ENCODE peak calls at places on chromosomes 16 and 17, in four cellular contexts. One of them, this sample, is unnamed.
A peak's percentile ranks its signal among the peaks of the same experiment; 100 is the strongest.

GRCh38 chr16:64469906-64470702 is 651.8 kb downstream of the CDH11 start:
- DNase-seq in SK-N-SH: no peak
- DNase-seq in H1: no peak
- DNase-seq in K562: no peak
- DNase-seq in this sample: no peak

GRCh38 chr17:37605081-37605480 is 4.1 kb downstream of the SYNRG start:
- DNase-seq in SK-N-SH: no peak
- DNase-seq in H1: no peak
- DNase-seq in K562: no peak
- DNase-seq in this sample: no peak

GRCh38 chr16:1457489-1458245 is 13.3 kb upstream of the CCDC154 start:
- DNase-seq in SK-N-SH: no peak
- DNase-seq in H1: no peak
- DNase-seq in K562: no peak
- DNase-seq in this sample: no peak

GRCh38 chr16:12225816-12226480 is 249.4 kb downstream of the SNX29 start:
- DNase-seq in SK-N-SH: no peak
- DNase-seq in H1: no peak
- DNase-seq in K562: no peak
- DNase-seq in this sample: no peak

GRCh38 chr16:28063047-28063521 is 430 bp downstream of the GSG1L start:
- DNase-seq in SK-N-SH: peak; percentile 71
- DNase-seq in H1: no peak
- DNase-seq in K562: no peak
- DNase-seq in this sample: peak; percentile 38

GRCh38 chr17:48161127-48161905 is 53.8 kb downstream of the SNX11 start:
- DNase-seq in SK-N-SH: no peak
- DNase-seq in H1: no peak
- DNase-seq in K562: no peak
- DNase-seq in this sample: no peak

GRCh38 chr17:77126519-77126918 is 14.2 kb upstream of the SEC14L1 start:
- DNase-seq in SK-N-SH: no peak
- DNase-seq in H1: no peak
- DNase-seq in K562: no peak
- DNase-seq in this sample: no peak

GRCh38 chr17:48333034-48333491 is 97.0 kb downstream of the SKAP1 start:
- DNase-seq in SK-N-SH: no peak
- DNase-seq in H1: no peak
- DNase-seq in K562: no peak
- DNase-seq in this sample: no peak

GRCh38 chr17:1650731-1651558 is 1.3 kb upstream of the RILP start:
- DNase-seq in SK-N-SH: no peak
- DNase-seq in H1: no peak
- DNase-seq in K562: peak; percentile 15
- DNase-seq in this sample: no peak

GRCh38 chr17:16908282-16908681 is 63.6 kb downstream of the TNFRSF13B start:
- DNase-seq in SK-N-SH: no peak
- DNase-seq in H1: no peak
- DNase-seq in K562: no peak
- DNase-seq in this sample: no peak

GRCh38 chr17:83195330-83196087 is 116.1 kb downstream of the METRNL start:
- DNase-seq in SK-N-SH: no peak
- DNase-seq in H1: no peak
- DNase-seq in K562: peak; percentile 44
- DNase-seq in this sample: no peak

GRCh38 chr17:74545456-74546230 is at the start of gene CD300C:
- DNase-seq in SK-N-SH: no peak
- DNase-seq in H1: no peak
- DNase-seq in K562: no peak
- DNase-seq in this sample: no peak

DNA sequence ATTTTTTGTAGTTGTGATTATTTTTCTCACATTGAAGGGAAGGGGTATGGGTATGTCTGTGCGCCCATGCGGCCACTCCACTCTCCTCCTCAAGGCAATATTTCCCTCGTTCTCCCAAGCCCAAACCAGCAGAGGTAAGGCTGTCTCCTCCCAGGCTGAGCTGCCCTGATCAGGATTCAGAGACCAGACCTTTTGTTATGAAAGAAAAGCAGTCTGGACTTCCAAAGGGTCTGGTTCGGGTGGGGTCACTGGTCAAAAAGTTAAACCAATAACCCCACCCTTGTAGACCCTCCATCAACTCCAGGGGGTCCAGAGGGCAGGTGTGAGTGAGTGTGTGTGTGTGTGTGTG is 5.7 kb upstream of the DLX4 start:
- DNase-seq in SK-N-SH: no peak
- DNase-seq in H1: no peak
- DNase-seq in K562: no peak
- DNase-seq in this sample: no peak
- TF ChIP-seq TEAD4 in SK-N-SH: no peak
- TF ChIP-seq TEAD4 in H1: no peak
- TF ChIP-seq TEAD4 in K562: no peak
- TF ChIP-seq TEAD4 in this sample: no peak

DNA sequence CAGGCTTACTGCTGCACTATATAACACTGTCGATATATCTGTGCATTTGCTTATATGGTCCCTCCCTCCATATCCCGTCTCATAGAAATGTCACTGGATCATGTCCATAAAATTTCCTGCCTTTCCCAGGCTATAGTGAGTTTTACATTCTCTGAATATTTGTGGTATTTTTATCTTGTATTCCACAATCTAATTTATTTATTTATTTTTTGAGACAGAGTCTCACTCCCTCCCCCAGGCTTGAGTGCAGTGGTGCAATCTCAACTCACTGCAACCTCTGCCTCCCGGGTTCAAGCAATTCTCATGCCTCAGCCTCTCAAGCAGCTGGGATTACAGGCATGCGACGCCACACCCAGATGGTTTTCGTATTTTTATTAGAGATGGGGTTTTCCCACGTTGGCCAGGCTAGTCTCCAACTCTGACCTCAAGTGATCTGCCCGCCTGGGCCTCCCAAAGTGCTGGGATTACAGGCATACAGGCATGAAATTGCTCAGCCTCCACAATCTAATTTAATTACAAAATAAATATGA is 12.9 kb downstream of the TRIM37 start:
- DNase-seq in SK-N-SH: no peak
- DNase-seq in H1: no peak
- DNase-seq in K562: no peak
- DNase-seq in this sample: no peak
- TF ChIP-seq TEAD4 in SK-N-SH: peak; percentile 79
- TF ChIP-seq TEAD4 in H1: no peak
- TF ChIP-seq TEAD4 in K562: no peak
- TF ChIP-seq TEAD4 in this sample: no peak

GRCh38 chr17:80957461-80957941 is 34.1 kb upstream of the CHMP6 start:
- DNase-seq in SK-N-SH: no peak
- DNase-seq in H1: no peak
- DNase-seq in K562: no peak
- DNase-seq in this sample: peak; percentile 9
- TF ChIP-seq TEAD4 in SK-N-SH: no peak
- TF ChIP-seq TEAD4 in H1: no peak
- TF ChIP-seq TEAD4 in K562: no peak
- TF ChIP-seq TEAD4 in this sample: no peak

GRCh38 chr17:9948967-9949366 is 43.9 kb upstream of the RCVRN start:
- DNase-seq in SK-N-SH: no peak
- DNase-seq in H1: no peak
- DNase-seq in K562: no peak
- DNase-seq in this sample: no peak
- TF ChIP-seq TEAD4 in SK-N-SH: no peak
- TF ChIP-seq TEAD4 in H1: no peak
- TF ChIP-seq TEAD4 in K562: no peak
- TF ChIP-seq TEAD4 in this sample: no peak

This sample was measured in WTC11.